ENCODE peak calls at places on chromosomes 4 and X, in four cellular contexts. One of them, this sample, is unnamed.
A peak's percentile ranks its signal among the peaks of the same experiment; 100 is the strongest.

GRCh38 chr4:109730294-109731051 is 603 bp upstream of the PLA2G12A start:
- DNase-seq in HepG2: no peak
- DNase-seq in HCT116: no peak
- DNase-seq in K562: no peak
- DNase-seq in this sample: peak; percentile 12

GRCh38 chrX:151981129-151981528 is 6.7 kb upstream of the GABRE start:
- DNase-seq in K562: no peak
- DNase-seq in HepG2: no peak
- DNase-seq in HCT116: no peak
- DNase-seq in this sample: no peak

GRCh38 chr4:114813961-114814360 is 215.4 kb downstream of the UGT8 start:
- DNase-seq in K562: no peak
- DNase-seq in HepG2: no peak
- DNase-seq in HCT116: no peak
- DNase-seq in this sample: no peak

GRCh38 chr4:97867557-97868091 is 275.7 kb downstream of the STPG2 start:
- DNase-seq in HepG2: no peak
- DNase-seq in K562: no peak
- DNase-seq in HCT116: no peak
- DNase-seq in this sample: no peak

GRCh38 chr4:182648766-182649165 is 268.4 kb downstream of the DCTD start:
- DNase-seq in HepG2: no peak
- DNase-seq in K562: no peak
- DNase-seq in HCT116: no peak
- DNase-seq in this sample: no peak

GRCh38 chrX:145484740-145485139 is 237.4 kb downstream of the SPANXN1 start:
- DNase-seq in K562: no peak
- DNase-seq in HepG2: no peak
- DNase-seq in HCT116: no peak
- DNase-seq in this sample: no peak

GRCh38 chr4:2793578-2793919 is 664 bp downstream of the SH3BP2 start:
- DNase-seq in HCT116: peak; percentile 12
- DNase-seq in HepG2: no peak
- DNase-seq in K562: no peak
- DNase-seq in this sample: no peak

GRCh38 chrX:8341814-8342590 is 122.6 kb upstream of the VCX3B start:
- DNase-seq in HCT116: no peak
- DNase-seq in K562: no peak
- DNase-seq in HepG2: no peak
- DNase-seq in this sample: no peak

GRCh38 chr4:76504613-76505465 is 69.8 kb downstream of the SHROOM3 start:
- DNase-seq in HCT116: peak; percentile 57
- DNase-seq in K562: peak; percentile 39
- DNase-seq in HepG2: peak; percentile 36
- DNase-seq in this sample: no peak

GRCh38 chr4:78659264-78659663 is 107.7 kb downstream of the ANXA3 start:
- DNase-seq in K562: no peak
- DNase-seq in HCT116: no peak
- DNase-seq in HepG2: no peak
- DNase-seq in this sample: no peak

GRCh38 chrX:30702736-30703135 is 49.5 kb downstream of the GK start:
- DNase-seq in HCT116: no peak
- DNase-seq in HepG2: no peak
- DNase-seq in K562: no peak
- DNase-seq in this sample: no peak

GRCh38 chr4:66855956-66856355 is 689.3 kb downstream of the CENPC start:
- DNase-seq in K562: no peak
- DNase-seq in HepG2: no peak
- DNase-seq in HCT116: no peak
- DNase-seq in this sample: no peak

GRCh38 chr4:5204781-5205180 is 153.5 kb downstream of the STK32B start:
- DNase-seq in HCT116: no peak
- DNase-seq in K562: no peak
- DNase-seq in HepG2: no peak
- DNase-seq in this sample: no peak

GRCh38 chr4:5051692-5052423 is 578 bp downstream of the STK32B start:
- DNase-seq in K562: no peak
- DNase-seq in HCT116: no peak
- DNase-seq in HepG2: no peak
- DNase-seq in this sample: no peak

GRCh38 chrX:134865730-134866129 is 125.1 kb upstream of the SMIM10 start:
- DNase-seq in K562: no peak
- DNase-seq in HCT116: no peak
- DNase-seq in HepG2: no peak
- DNase-seq in this sample: no peak

GRCh38 chr4:87337361-87337760 is 14.7 kb upstream of the HSD17B13 start:
- DNase-seq in HepG2: no peak
- DNase-seq in HCT116: no peak
- DNase-seq in K562: no peak
- DNase-seq in this sample: no peak

GRCh38 chr4:2482693-2483092 is 13.8 kb downstream of the RNF4 start:
- DNase-seq in K562: no peak
- DNase-seq in HCT116: no peak
- DNase-seq in HepG2: peak; percentile 26
- DNase-seq in this sample: no peak

GRCh38 chr4:181897935-181898334 is 345.3 kb upstream of the TENM3 start:
- DNase-seq in K562: no peak
- DNase-seq in HCT116: no peak
- DNase-seq in HepG2: no peak
- DNase-seq in this sample: no peak

GRCh38 chr4:180057891-180058643 is 2185.1 kb upstream of the TENM3 start:
- DNase-seq in HepG2: no peak
- DNase-seq in HCT116: no peak
- DNase-seq in K562: no peak
- DNase-seq in this sample: no peak

GRCh38 chr4:40840985-40841571 is 91.3 kb downstream of the NSUN7 start:
- DNase-seq in K562: peak; percentile 55
- DNase-seq in HCT116: peak; percentile 71
- DNase-seq in HepG2: peak; percentile 70
- DNase-seq in this sample: peak; percentile 72

GRCh38 chr4:172543249-172543648 is 625.4 kb upstream of the GALNT7 start:
- DNase-seq in HepG2: no peak
- DNase-seq in HCT116: no peak
- DNase-seq in K562: no peak
- DNase-seq in this sample: no peak

GRCh38 chr4:24856586-24856985 is 56.3 kb downstream of the CCDC149 start:
- DNase-seq in HCT116: no peak
- DNase-seq in HepG2: no peak
- DNase-seq in K562: no peak
- DNase-seq in this sample: no peak

GRCh38 chrX:119541188-119541587 is 24.0 kb downstream of the STEEP1 start:
- DNase-seq in HepG2: no peak
- DNase-seq in K562: no peak
- DNase-seq in HCT116: no peak
- DNase-seq in this sample: peak; percentile 33

GRCh38 chr4:167100120-167100519 is 134.2 kb downstream of the SPOCK3 start:
- DNase-seq in HCT116: no peak
- DNase-seq in K562: no peak
- DNase-seq in HepG2: peak; percentile 1
- DNase-seq in this sample: peak; percentile 65

GRCh38 chr4:26719954-26720552 is 136.2 kb downstream of the TBC1D19 start:
- DNase-seq in HCT116: peak; percentile 8
- DNase-seq in K562: peak; percentile 17
- DNase-seq in HepG2: no peak
- DNase-seq in this sample: peak; percentile 8

GRCh38 chr4:26724522-26724921 is 136.1 kb upstream of the STIM2 start:
- DNase-seq in K562: no peak
- DNase-seq in HepG2: no peak
- DNase-seq in HCT116: no peak
- DNase-seq in this sample: no peak

GRCh38 chr4:26721685-26722084 is 137.8 kb downstream of the TBC1D19 start:
- DNase-seq in HepG2: no peak
- DNase-seq in HCT116: no peak
- DNase-seq in K562: no peak
- DNase-seq in this sample: no peak

GRCh38 chr4:26726655-26727387 is 133.8 kb upstream of the STIM2 start:
- DNase-seq in HepG2: no peak
- DNase-seq in K562: no peak
- DNase-seq in HCT116: peak; percentile 7
- DNase-seq in this sample: no peak

GRCh38 chr4:26723216-26723615 is 137.4 kb upstream of the STIM2 start:
- DNase-seq in HCT116: no peak
- DNase-seq in K562: no peak
- DNase-seq in HepG2: no peak
- DNase-seq in this sample: no peak
- TF ChIP-seq TCF7L2 in HCT116: no peak
- TF ChIP-seq TCF7L2 in K562: no peak
- TF ChIP-seq TCF7L2 in HepG2: no peak
- TF ChIP-seq TCF7L2 in this sample: no peak

DNA sequence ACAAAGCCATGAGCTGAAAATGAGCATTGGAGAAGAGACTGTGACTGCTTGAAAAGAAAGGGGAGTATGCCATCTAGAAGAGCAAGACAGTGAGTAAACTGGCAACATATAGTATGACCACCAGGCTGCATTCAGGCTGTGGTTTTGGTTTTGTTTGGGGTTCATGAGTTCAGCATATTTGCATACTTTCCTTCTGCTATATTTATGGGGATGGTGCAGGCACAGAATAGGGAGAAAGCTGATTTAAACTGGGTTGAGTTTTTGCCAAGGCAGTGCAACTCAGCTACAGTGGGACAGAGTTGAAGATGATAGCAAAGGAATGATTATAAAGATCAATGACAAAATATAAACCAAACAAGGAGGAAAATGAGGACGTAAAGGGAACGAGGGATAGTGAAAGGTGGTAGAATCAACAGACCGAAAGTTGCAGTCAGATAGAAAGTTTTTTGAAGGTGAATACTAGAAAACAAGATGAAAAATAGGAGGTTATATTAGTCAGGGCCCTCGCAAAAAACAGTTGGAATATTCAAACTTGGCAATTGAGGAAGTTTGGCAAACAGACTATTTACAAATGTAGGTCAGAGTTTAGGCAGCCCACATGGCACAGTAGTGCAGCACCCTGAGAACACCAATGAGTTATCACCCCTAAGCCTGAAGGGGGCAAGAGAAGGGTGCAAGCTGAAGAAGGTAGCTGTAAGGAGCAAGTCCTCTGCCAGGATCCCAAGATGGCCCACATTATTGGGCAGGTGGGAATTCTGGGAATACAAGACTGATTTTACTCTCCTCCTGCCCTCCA is 114.8 kb upstream of the MAP9 start:
- DNase-seq in HepG2: no peak
- DNase-seq in K562: no peak
- DNase-seq in HCT116: no peak
- DNase-seq in this sample: no peak
- TF ChIP-seq POLR2AphosphoS5 in HepG2: no peak
- TF ChIP-seq POLR2AphosphoS5 in K562: no peak
- TF ChIP-seq POLR2AphosphoS5 in HCT116: no peak
- TF ChIP-seq POLR2AphosphoS5 in this sample: no peak

DNA sequence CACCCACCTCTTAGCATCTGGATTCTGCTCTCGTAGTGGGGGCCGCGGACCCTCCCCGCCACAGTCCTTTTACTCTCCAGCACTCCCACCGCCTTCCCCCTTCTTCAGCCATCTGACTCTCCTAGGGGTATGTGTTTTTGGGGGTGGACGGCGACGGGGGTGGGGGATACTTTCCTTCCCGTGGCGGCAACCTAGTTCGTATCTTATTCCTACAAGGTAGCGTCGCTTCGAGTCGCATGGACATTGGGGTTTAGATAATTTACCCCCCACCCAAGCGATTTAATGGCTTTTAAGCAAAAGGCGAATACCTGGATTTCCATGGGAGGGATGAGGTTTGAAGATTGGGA is 1.3 kb upstream of the BCORL1 start:
- DNase-seq in HCT116: no peak
- DNase-seq in K562: no peak
- DNase-seq in HepG2: no peak
- DNase-seq in this sample: no peak
- H3K4me3 ChIP-seq in HCT116: no peak overlapping the region
- H3K4me3 ChIP-seq in K562: no peak overlapping the region
- H3K4me3 ChIP-seq in HepG2: peak overlapping the region; percentile 66
- H3K4me3 ChIP-seq in this sample: no peak overlapping the region

GRCh38 chr4:38154251-38154650 is 194.1 kb downstream of the PTTG2 start:
- DNase-seq in HepG2: no peak
- DNase-seq in HCT116: no peak
- DNase-seq in K562: no peak
- DNase-seq in this sample: no peak

GRCh38 chr4:38152305-38152704 is 192.1 kb downstream of the PTTG2 start:
- DNase-seq in HCT116: no peak
- DNase-seq in K562: no peak
- DNase-seq in HepG2: no peak
- DNase-seq in this sample: no peak

GRCh38 chr4:38152721-38153412 is 192.7 kb downstream of the PTTG2 start:
- DNase-seq in K562: no peak
- DNase-seq in HCT116: no peak
- DNase-seq in HepG2: no peak
- DNase-seq in this sample: no peak

GRCh38 chr4:38155589-38156294 is 195.5 kb downstream of the PTTG2 start:
- DNase-seq in K562: no peak
- DNase-seq in HepG2: no peak
- DNase-seq in HCT116: no peak
- DNase-seq in this sample: no peak

GRCh38 chr4:38154681-38155588 is 194.7 kb downstream of the PTTG2 start:
- DNase-seq in HepG2: no peak
- DNase-seq in K562: no peak
- DNase-seq in HCT116: no peak
- DNase-seq in this sample: no peak
- TF ChIP-seq TCF7L2 in HepG2: no peak
- TF ChIP-seq TCF7L2 in K562: no peak
- TF ChIP-seq TCF7L2 in HCT116: no peak
- TF ChIP-seq TCF7L2 in this sample: no peak

GRCh38 chrX:20141281-20142220 is at the start of gene EIF1AX:
- DNase-seq in HCT116: peak; percentile 92
- DNase-seq in K562: peak; percentile 88
- DNase-seq in HepG2: peak; percentile 92
- DNase-seq in this sample: peak; percentile 71
- TF ChIP-seq POLR2AphosphoS5 in HCT116: peak; percentile 67
- TF ChIP-seq POLR2AphosphoS5 in K562: peak; percentile 80
- TF ChIP-seq POLR2AphosphoS5 in HepG2: peak; percentile 36
- TF ChIP-seq POLR2AphosphoS5 in this sample: no peak

GRCh38 chr4:38856524-38857337 is at the start of gene TLR6:
- DNase-seq in K562: peak; percentile 68
- DNase-seq in HCT116: peak; percentile 80
- DNase-seq in HepG2: peak; percentile 57
- DNase-seq in this sample: peak; percentile 83
- H3K4me3 ChIP-seq in K562: peak within 1 kb of the TSS; percentile 20
- H3K4me3 ChIP-seq in HCT116: peak within 1 kb of the TSS; percentile 57
- H3K4me3 ChIP-seq in HepG2: no peak within 1 kb of the TSS
- H3K4me3 ChIP-seq in this sample: peak within 1 kb of the TSS; percentile 54

GRCh38 chr4:120877021-120877420 is 45.5 kb downstream of the PRDM5 start:
- DNase-seq in HCT116: no peak
- DNase-seq in HepG2: no peak
- DNase-seq in K562: no peak
- DNase-seq in this sample: no peak
- TF ChIP-seq TCF7L2 in HCT116: no peak
- TF ChIP-seq TCF7L2 in HepG2: no peak
- TF ChIP-seq TCF7L2 in K562: no peak
- TF ChIP-seq TCF7L2 in this sample: no peak

DNA sequence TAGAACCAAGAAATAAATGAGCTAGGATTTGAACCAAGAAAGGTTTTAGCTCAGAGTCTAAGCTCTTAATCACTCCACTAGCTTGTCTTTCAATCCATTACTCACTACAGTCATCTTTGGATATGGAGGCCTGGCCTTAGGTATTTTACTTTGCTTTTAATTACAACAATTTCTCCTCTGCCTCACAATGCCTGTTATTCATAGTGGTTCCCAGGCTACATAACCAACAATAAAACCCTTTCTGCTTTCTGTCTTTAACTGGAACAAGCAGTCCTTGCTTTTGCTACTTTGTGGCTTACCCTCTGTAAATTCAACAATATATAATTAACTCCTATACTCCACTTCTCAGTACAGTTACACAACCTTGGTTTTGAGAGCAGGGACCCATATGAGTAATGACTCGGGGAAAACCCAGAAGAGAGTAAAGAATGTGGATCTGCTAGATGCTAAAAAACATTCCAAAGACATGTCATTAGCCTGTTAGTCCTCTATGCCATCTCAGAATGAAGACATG is 94.7 kb upstream of the NAP1L5 start:
- DNase-seq in HepG2: peak; percentile 9
- DNase-seq in HCT116: no peak
- DNase-seq in K562: no peak
- DNase-seq in this sample: no peak
- TF ChIP-seq POLR2AphosphoS5 in HepG2: no peak
- TF ChIP-seq POLR2AphosphoS5 in HCT116: no peak
- TF ChIP-seq POLR2AphosphoS5 in K562: no peak
- TF ChIP-seq POLR2AphosphoS5 in this sample: no peak

This sample was measured in Panc1.